ENCODE peak calls at places on chromosomes 2 and 18, in ten cellular contexts. O is ELR; A is mucosa of gallbladder; U is NCI-H1417; E is stromal cell of bone marrow; X is HT1080; C is stimulated activated CD8-positive, alpha-beta memory T cell treated with anti-CD3 and anti-CD28 coated beads, Interleukin-4, amount 100 ng/mL, for 4 hours; P is RWPE1; W is GM23248; S is CD4-positive, alpha-beta T cell. M is an unnamed sample.

GRCh38 chr2:39870871-39871270 is 91.8 kb upstream of the THUMPD2 start:
- DNase-seq in W (no peak), P (no peak), E (no peak), A (no peak), S (no peak), X (no peak), C (no peak), O (no peak), U (no peak), M (no peak)

GRCh38 chr2:190514676-190515075 is 19.8 kb downstream of the NEMP2 start:
- DNase-seq in X (no peak), A (no peak), O (peak), S (no peak), W (peak), U (no peak), P (no peak), E (no peak), C (no peak), M (no peak)

GRCh38 chr2:11491348-11491930 is 25.5 kb upstream of the E2F6 start:
- DNase-seq in U (no peak), P (no peak), W (no peak), O (no peak), X (no peak), S (no peak), C (no peak), A (no peak), E (no peak), M (no peak)

GRCh38 chr2:241309684-241310117 is 5.8 kb downstream of the HDLBP start:
- DNase-seq in W (peak), E (no peak), O (peak), U (no peak), P (peak), C (peak), A (no peak), S (peak), X (peak), M (peak)

GRCh38 chr2:26892916-26893524 is 45.1 kb downstream of the DPYSL5 start:
- DNase-seq in W (no peak), C (no peak), U (peak), A (no peak), S (no peak), X (no peak), E (no peak), O (no peak), P (no peak), M (no peak)

GRCh38 chr18:78431606-78432005 is 548.0 kb upstream of the SALL3 start:
- DNase-seq in X (no peak), W (no peak), A (no peak), E (no peak), C (no peak), P (no peak), S (no peak), U (peak), O (no peak), M (no peak)

GRCh38 chr18:36458306-36458705 is 160.8 kb downstream of the FHOD3 start:
- DNase-seq in E (no peak), X (no peak), U (no peak), P (no peak), S (no peak), C (no peak), A (no peak), W (no peak), O (no peak), M (no peak)

GRCh38 chr2:68774569-68775271 is 40.1 kb downstream of the ARHGAP25 start:
- DNase-seq in A (peak), X (no peak), S (peak), C (peak), P (no peak), W (no peak), U (no peak), O (no peak), E (no peak), M (peak)

GRCh38 chr2:85728883-85729824 is 24.6 kb upstream of the ATOH8 start:
- DNase-seq in P (peak), A (peak), W (peak), U (peak), X (peak), C (peak), E (no peak), S (peak), O (peak), M (peak)

GRCh38 chr2:40466926-40467325 is 15.0 kb upstream of the SLC8A1 start:
- DNase-seq in S (no peak), A (no peak), U (peak), X (no peak), P (no peak), E (no peak), O (no peak), W (no peak), C (no peak), M (no peak)

GRCh38 chr2:183088061-183088460 is 9.5 kb downstream of the DUSP19 start:
- DNase-seq in U (no peak), S (no peak), P (no peak), X (no peak), C (no peak), W (no peak), E (no peak), A (no peak), O (no peak), M (no peak)

GRCh38 chr2:20221939-20222768 is 2.8 kb downstream of the SDC1 start:
- DNase-seq in U (no peak), O (no peak), W (no peak), S (no peak), A (no peak), E (no peak), X (no peak), C (no peak), P (no peak), M (no peak)

GRCh38 chr2:210617318-210617717 is 60.9 kb downstream of the CPS1 start:
- DNase-seq in W (no peak), A (no peak), P (no peak), O (no peak), C (no peak), X (no peak), E (no peak), U (no peak), S (no peak), M (no peak)

GRCh38 chr2:206031162-206031784 is 54.7 kb downstream of the INO80D start:
- DNase-seq in U (no peak), X (peak), C (no peak), O (peak), P (peak), W (peak), S (no peak), E (peak), A (no peak), M (no peak)

GRCh38 chr2:229130522-229130921 is 140.6 kb downstream of the PID1 start:
- DNase-seq in C (no peak), W (no peak), O (no peak), P (no peak), A (no peak), X (no peak), U (no peak), S (no peak), E (no peak), M (no peak)

GRCh38 chr18:8661754-8662573 is 43.4 kb upstream of the MTCL1 start:
- DNase-seq in W (peak), X (peak), A (no peak), S (no peak), C (no peak), U (peak), P (peak), O (no peak), E (peak), M (no peak)

GRCh38 chr2:236833501-236834186 is 252.0 kb upstream of the COPS8 start:
- DNase-seq in W (peak), A (no peak), C (no peak), E (no peak), O (peak), U (no peak), X (peak), S (no peak), P (peak), M (no peak)

GRCh38 chr2:58515827-58516574 is 274.9 kb upstream of the FANCL start:
- DNase-seq in P (no peak), S (no peak), W (peak), E (no peak), O (peak), U (no peak), C (no peak), A (no peak), X (peak), M (no peak)

GRCh38 chr2:84713441-84713840 is 167.4 kb downstream of the TRABD2A start:
- DNase-seq in W (peak), X (peak), A (no peak), E (peak), P (no peak), U (no peak), O (peak), C (no peak), S (no peak), M (no peak)

GRCh38 chr2:101003278-101003775 is 1.2 kb downstream of the RPL31 start:
- DNase-seq in X (no peak), S (no peak), A (no peak), C (no peak), U (peak), W (no peak), P (no peak), O (peak), E (no peak), M (no peak)

GRCh38 chr2:237509905-237510304 is 22.9 kb downstream of the MLPH start:
- DNase-seq in A (peak), U (no peak), O (no peak), P (no peak), E (no peak), W (no peak), S (no peak), C (no peak), X (no peak), M (no peak)

GRCh38 chr2:173347305-173348168 is 7.1 kb upstream of the CDCA7 start:
- DNase-seq in O (no peak), X (no peak), S (no peak), W (no peak), U (peak), A (no peak), P (no peak), E (no peak), C (no peak), M (no peak)

GRCh38 chr2:688504-689076 is 11.4 kb upstream of the TMEM18 start:
- DNase-seq in X (no peak), E (no peak), P (no peak), A (no peak), C (no peak), O (no peak), W (no peak), U (no peak), S (no peak), M (no peak)

GRCh38 chr2:20506281-20506685 is 59.4 kb downstream of the RHOB start:
- DNase-seq in W (peak), C (no peak), P (no peak), X (peak), A (no peak), U (no peak), E (no peak), S (no peak), O (peak), M (no peak)

GRCh38 chr2:158199928-158200650 is 98.4 kb downstream of the UPP2 start:
- DNase-seq in U (no peak), O (no peak), S (no peak), A (no peak), X (no peak), C (no peak), E (no peak), P (no peak), W (no peak), M (no peak)

GRCh38 chr2:217162533-217162932 is 302.7 kb upstream of the TNP1 start:
- DNase-seq in W (peak), P (peak), S (no peak), E (peak), X (peak), A (peak), O (peak), C (no peak), U (no peak), M (peak)

GRCh38 chr2:36329251-36329650 is 26.3 kb upstream of the CRIM1 start:
- DNase-seq in W (peak), X (no peak), A (no peak), U (no peak), O (no peak), C (no peak), P (no peak), S (no peak), E (no peak), M (no peak)

GRCh38 chr18:44758821-44759624 is 78.3 kb downstream of the SETBP1 start:
- DNase-seq in A (no peak), P (no peak), U (no peak), E (no peak), S (no peak), W (no peak), O (no peak), X (no peak), C (no peak), M (peak)

GRCh38 chr2:99217929-99218501 is 37.0 kb downstream of the MRPL30 start:
- DNase-seq in X (no peak), O (no peak), C (no peak), W (no peak), U (no peak), S (no peak), A (no peak), E (no peak), P (no peak), M (no peak)

GRCh38 chr2:120934221-120934639 is 198.6 kb downstream of the GLI2 start:
- DNase-seq in A (no peak), E (no peak), O (peak), W (peak), C (no peak), P (no peak), U (no peak), S (no peak), X (no peak), M (no peak)

M was measured in globus pallidus.